ENCODE peak calls at places on chromosome X, in six cellular contexts. C is body of pancreas, Y is pancreas, H is AG04450, A is A549, F is epithelial cell of prostate. O is an unnamed sample.

GRCh38 chrX:101595739-101596419 is 21.9 kb downstream of the ARMCX6 start:
- DNase-seq in F (peak), C (peak), A (peak), H (peak), Y (no peak), O (peak)

GRCh38 chrX:70089575-70090297 is 27.5 kb downstream of the OTUD6A start:
- DNase-seq in C (no peak), Y (no peak), H (no peak), F (no peak), A (no peak), O (no peak)

GRCh38 chrX:2627272-2627867 is 63.7 kb upstream of the CD99 start:
- DNase-seq in Y (peak), C (peak), A (peak), F (no peak), H (no peak), O (peak)

GRCh38 chrX:29662101-29662500 is 553.3 kb upstream of the MAGEB2 start:
- DNase-seq in C (no peak), Y (no peak), H (no peak), F (peak), A (peak), O (peak)

GRCh38 chrX:107324493-107325310 is 118.3 kb downstream of the DNAAF6 start:
- DNase-seq in C (peak), A (peak), F (no peak), H (no peak), Y (no peak), O (peak)

GRCh38 chrX:118437283-118437682 is 58.3 kb upstream of the DOCK11 start:
- DNase-seq in A (no peak), Y (no peak), F (no peak), C (no peak), H (no peak), O (no peak)

GRCh38 chrX:13488706-13489105 is 80.7 kb upstream of the EGFL6 start:
- DNase-seq in F (no peak), C (no peak), H (no peak), A (no peak), Y (no peak), O (no peak)

GRCh38 chrX:8272846-8273245 is 101.8 kb upstream of the VCX2 start:
- DNase-seq in A (no peak), Y (no peak), F (no peak), H (no peak), C (no peak), O (no peak)

GRCh38 chrX:64642482-64642881 is 247.2 kb upstream of the MTMR8 start:
- DNase-seq in C (no peak), A (no peak), H (no peak), Y (no peak), F (no peak), O (no peak)

GRCh38 chrX:31266172-31267076 is 194.6 kb upstream of the FTHL17 start:
- DNase-seq in H (no peak), Y (peak), F (no peak), A (no peak), C (peak), O (peak)

GRCh38 chrX:119410027-119410819 is 11.1 kb downstream of the SLC25A43 start:
- DNase-seq in C (peak), A (peak), Y (peak), H (no peak), F (no peak), O (peak)

GRCh38 chrX:127490000-127490399 is 562.2 kb downstream of the ACTRT1 start:
- DNase-seq in Y (no peak), H (no peak), A (peak), F (no peak), C (no peak), O (no peak)

GRCh38 chrX:20224814-20225487 is 41.8 kb downstream of the RPS6KA3 start:
- DNase-seq in A (peak), F (no peak), C (no peak), Y (no peak), H (no peak), O (no peak)

GRCh38 chrX:87409113-87409841 is 108.3 kb upstream of the KLHL4 start:
- DNase-seq in A (peak), Y (peak), F (no peak), H (no peak), C (peak), O (peak)

GRCh38 chrX:65407157-65407626 is 127.4 kb downstream of the LAS1L start:
- DNase-seq in F (no peak), A (no peak), H (no peak), Y (no peak), C (no peak), O (peak)

GRCh38 chrX:22575161-22575845 is 302.6 kb downstream of the CBLL2 start:
- DNase-seq in C (no peak), F (no peak), H (no peak), A (no peak), Y (no peak), O (no peak)

GRCh38 chrX:153342762-153343558 is 9.0 kb downstream of the ZNF275 start:
- DNase-seq in C (no peak), Y (no peak), H (no peak), A (no peak), F (no peak), O (no peak)

GRCh38 chrX:21176927-21177571 is 197.2 kb upstream of the CNKSR2 start:
- DNase-seq in Y (no peak), F (no peak), H (no peak), C (peak), A (peak), O (peak)

GRCh38 chrX:149392896-149393295 is 112.2 kb downstream of the IDS start:
- DNase-seq in F (peak), H (no peak), Y (no peak), C (no peak), A (peak), O (no peak)

GRCh38 chrX:132501606-132502005 is 12.8 kb upstream of the MBNL3 start:
- DNase-seq in A (no peak), C (no peak), Y (no peak), F (no peak), H (no peak), O (no peak)

GRCh38 chrX:148459343-148459742 is 41.1 kb upstream of the AFF2 start:
- DNase-seq in F (no peak), H (no peak), Y (no peak), A (no peak), C (no peak), O (no peak)

GRCh38 chrX:112834016-112834855 is 6.4 kb downstream of the AMOT start:
- DNase-seq in A (no peak), F (no peak), H (peak), Y (no peak), C (no peak), O (peak)

GRCh38 chrX:8194216-8194615 is 23.1 kb upstream of the VCX2 start:
- DNase-seq in F (no peak), Y (no peak), C (no peak), H (no peak), A (no peak), O (no peak)

GRCh38 chrX:130108647-130109428 is 1.5 kb downstream of the ELF4 start:
- DNase-seq in A (peak), C (no peak), H (no peak), F (no peak), Y (no peak), O (peak)

GRCh38 chrX:140505421-140506337 is 810 bp upstream of the SOX3 start:
- DNase-seq in F (no peak), H (no peak), A (no peak), C (no peak), Y (no peak), O (no peak)

GRCh38 chrX:134633832-134634231 is 24.4 kb downstream of the PLAC1 start:
- DNase-seq in C (no peak), F (no peak), A (no peak), Y (no peak), H (no peak), O (no peak)

GRCh38 chrX:33188881-33189280 is 22.5 kb downstream of the DMD start:
- DNase-seq in A (no peak), H (no peak), F (no peak), C (no peak), Y (no peak), O (no peak)

GRCh38 chrX:43551590-43551989 is 104.5 kb upstream of the MAOA start:
- DNase-seq in C (peak), Y (no peak), F (no peak), H (no peak), A (no peak), O (peak)

GRCh38 chrX:10327651-10328050 is 170.9 kb downstream of the CLCN4 start:
- DNase-seq in F (no peak), H (no peak), C (no peak), Y (no peak), A (peak), O (no peak)

GRCh38 chrX:129091097-129091496 is 432.2 kb downstream of the SMARCA1 start:
- DNase-seq in C (no peak), F (no peak), A (no peak), Y (no peak), H (no peak), O (no peak)
- H3K27ac ChIP-seq in C (no peak), F (no peak), A (no peak), Y (no peak), H (no peak), O (no peak)

GRCh38 chrX:66728818-66729271 is 90.0 kb upstream of the EDA2R start:
- DNase-seq in A (peak), Y (peak), C (peak), H (peak), F (no peak), O (peak)
- H3K27ac ChIP-seq in A (peak), Y (no peak), C (no peak), H (no peak), F (no peak), O (peak)

GRCh38 chrX:120476714-120477113 is 7.6 kb upstream of the LAMP2 start:
- DNase-seq in F (no peak), A (no peak), Y (no peak), C (no peak), H (no peak), O (no peak)
- H3K27ac ChIP-seq in F (no peak), A (no peak), Y (no peak), C (no peak), H (no peak), O (no peak)

DNA sequence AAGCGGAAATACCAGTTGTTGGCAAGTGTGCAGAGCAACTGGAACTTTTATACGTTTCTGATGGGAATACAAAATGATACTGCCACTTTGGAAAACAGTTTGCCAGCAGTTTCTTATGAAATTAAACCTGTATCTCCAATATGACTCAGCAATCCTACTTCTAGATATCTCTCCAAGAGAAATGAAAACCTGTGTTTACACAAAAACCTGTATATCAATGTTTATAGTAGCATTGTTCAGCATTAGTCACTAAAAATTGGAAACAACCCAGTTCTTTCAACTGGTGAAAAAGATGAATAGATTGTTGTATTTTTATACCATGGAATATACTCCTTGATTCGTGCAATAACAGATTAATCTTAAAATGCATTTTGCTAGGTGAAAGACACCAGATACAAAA is 26.8 kb downstream of the ATP7A start:
- DNase-seq in Y (no peak), F (peak), C (no peak), A (peak), H (peak), O (no peak)
- H3K27ac ChIP-seq in Y (no peak), F (no peak), C (peak), A (peak), H (peak), O (no peak)

DNA sequence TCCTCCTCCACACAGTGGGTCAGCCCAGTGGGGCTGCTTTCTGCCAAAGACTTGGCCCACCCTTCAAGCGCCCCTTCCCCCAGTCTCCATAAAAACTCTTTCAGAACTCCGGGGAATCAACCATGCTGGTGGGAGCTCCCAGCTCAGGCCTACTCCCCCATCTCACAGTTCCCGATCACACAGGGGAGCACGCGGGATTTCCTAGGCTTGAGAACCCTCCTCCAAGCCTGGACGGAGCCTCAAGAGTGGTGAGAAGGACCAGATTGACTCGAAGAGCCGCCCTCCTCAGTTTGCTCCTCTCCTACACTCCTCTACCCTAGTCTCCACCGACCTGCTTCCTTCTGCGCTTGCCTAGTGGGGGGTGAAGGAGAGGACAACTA is 77.4 kb downstream of the RLIM start:
- DNase-seq in C (no peak), H (no peak), Y (no peak), A (no peak), F (no peak), O (peak)
- H3K27ac ChIP-seq in C (peak), H (peak), Y (no peak), A (no peak), F (peak), O (peak)

DNA sequence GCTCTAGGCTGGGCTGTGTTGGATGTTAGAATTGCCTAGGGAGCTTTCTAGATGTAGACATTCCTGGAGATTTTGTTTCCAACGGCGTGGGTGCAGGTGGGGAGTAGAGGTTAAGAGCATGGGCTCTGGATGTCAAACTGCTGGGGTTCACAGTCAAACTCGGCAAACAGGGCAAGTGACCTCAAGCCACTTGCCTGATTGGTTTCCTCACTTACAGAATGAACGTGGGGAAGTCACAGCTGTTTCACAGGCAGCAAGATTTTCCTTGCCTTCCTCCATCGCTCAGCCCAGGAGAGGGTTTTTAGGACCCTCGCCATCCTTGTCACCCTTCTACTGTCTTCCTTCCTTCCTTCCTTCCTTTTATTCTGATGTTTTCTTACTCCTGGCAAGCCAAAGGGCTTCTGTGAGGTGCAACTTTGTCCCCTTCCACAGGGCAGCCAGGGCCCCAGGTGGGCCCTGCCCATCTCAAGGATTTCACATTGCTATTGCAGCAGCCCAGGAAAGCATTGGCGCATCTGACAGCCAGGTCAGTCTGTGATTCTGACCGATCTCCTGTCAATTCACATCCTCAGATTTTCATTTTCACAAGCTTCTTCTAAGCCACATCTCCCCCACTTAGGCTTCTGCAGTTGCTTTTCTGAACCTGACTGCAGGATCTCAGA is 7.0 kb downstream of the RTL5 start:
- DNase-seq in H (no peak), A (no peak), Y (no peak), F (no peak), C (no peak), O (no peak)
- H3K27ac ChIP-seq in H (no peak), A (no peak), Y (no peak), F (no peak), C (no peak), O (no peak)

DNA sequence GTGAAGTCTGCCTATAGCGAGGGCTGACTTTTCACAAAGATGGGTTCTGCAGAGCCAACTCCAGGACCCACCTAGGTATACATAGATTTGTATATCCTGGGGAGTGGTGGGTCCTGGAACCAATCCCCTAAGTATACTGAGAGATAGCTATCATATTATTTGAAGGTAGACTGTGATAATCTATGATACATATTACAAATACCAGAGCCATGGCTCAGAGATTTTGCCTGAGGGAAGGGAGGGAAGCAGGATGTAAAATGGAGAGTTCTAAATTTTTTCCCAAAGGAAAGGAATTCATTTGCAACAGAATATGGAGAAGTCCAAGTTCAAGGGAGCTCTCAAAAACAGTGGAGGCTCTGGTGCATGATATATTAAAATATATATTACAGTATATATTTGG is 7.2 kb downstream of the TCEAL3 start:
- DNase-seq in H (no peak), C (no peak), F (no peak), A (no peak), Y (no peak), O (no peak)
- H3K27ac ChIP-seq in H (no peak), C (no peak), F (peak), A (no peak), Y (no peak), O (no peak)

GRCh38 chrX:136910565-136911040 is 30.1 kb upstream of the RBMX start:
- DNase-seq in Y (no peak), C (no peak), F (no peak), H (no peak), A (no peak), O (no peak)
- H3K27ac ChIP-seq in Y (no peak), C (no peak), F (no peak), H (peak), A (peak), O (peak)

GRCh38 chrX:150849996-150850720 is 48.3 kb downstream of the CD99L2 start:
- DNase-seq in Y (no peak), H (no peak), A (peak), F (no peak), C (no peak), O (no peak)
- H3K27ac ChIP-seq in Y (no peak), H (no peak), A (peak), F (peak), C (no peak), O (no peak)

O was measured in hepatocyte.